ENCODE peak calls at places on chromosomes 11 and 22, in ten cellular contexts. One of them, this sample, is unnamed.

GRCh38 chr11:65505434-65506315 is 6.8 kb downstream of the MALAT1 start:
- DNase-seq in CD8-positive, alpha-beta T cell: no peak
- DNase-seq in AG04450: no peak
- DNase-seq in AG10803: peak
- DNase-seq in BE2C: no peak
- DNase-seq in body of pancreas: peak
- DNase-seq in suprapubic skin: no peak
- DNase-seq in mammary epithelial cell: no peak
- DNase-seq in ovary: peak
- DNase-seq in dorsolateral prefrontal cortex: no peak
- DNase-seq in this sample: no peak

GRCh38 chr22:50460942-50461341 is 13.9 kb downstream of the SBF1 start:
- DNase-seq in CD8-positive, alpha-beta T cell: no peak
- DNase-seq in AG04450: no peak
- DNase-seq in AG10803: no peak
- DNase-seq in BE2C: no peak
- DNase-seq in body of pancreas: no peak
- DNase-seq in suprapubic skin: no peak
- DNase-seq in mammary epithelial cell: no peak
- DNase-seq in ovary: no peak
- DNase-seq in dorsolateral prefrontal cortex: no peak
- DNase-seq in this sample: no peak

GRCh38 chr11:1832989-1833365 is 1.8 kb upstream of the SYT8 start:
- DNase-seq in CD8-positive, alpha-beta T cell: no peak
- DNase-seq in AG04450: no peak
- DNase-seq in AG10803: no peak
- DNase-seq in BE2C: no peak
- DNase-seq in body of pancreas: no peak
- DNase-seq in suprapubic skin: no peak
- DNase-seq in mammary epithelial cell: no peak
- DNase-seq in ovary: peak
- DNase-seq in dorsolateral prefrontal cortex: no peak
- DNase-seq in this sample: no peak

GRCh38 chr22:47188337-47189055 is 426.0 kb downstream of the TBC1D22A start:
- DNase-seq in CD8-positive, alpha-beta T cell: no peak
- DNase-seq in AG04450: no peak
- DNase-seq in AG10803: no peak
- DNase-seq in BE2C: no peak
- DNase-seq in body of pancreas: no peak
- DNase-seq in suprapubic skin: peak
- DNase-seq in mammary epithelial cell: no peak
- DNase-seq in ovary: no peak
- DNase-seq in dorsolateral prefrontal cortex: peak
- DNase-seq in this sample: no peak

GRCh38 chr22:16601437-16602223 is 9.0 kb upstream of the CCT8L2 start:
- DNase-seq in CD8-positive, alpha-beta T cell: no peak
- DNase-seq in AG04450: no peak
- DNase-seq in AG10803: no peak
- DNase-seq in BE2C: no peak
- DNase-seq in body of pancreas: peak
- DNase-seq in suprapubic skin: no peak
- DNase-seq in mammary epithelial cell: no peak
- DNase-seq in ovary: peak
- DNase-seq in dorsolateral prefrontal cortex: no peak
- DNase-seq in this sample: peak

GRCh38 chr11:111351374-111352081 is 27.5 kb downstream of the POU2AF1 start:
- DNase-seq in CD8-positive, alpha-beta T cell: no peak
- DNase-seq in AG04450: no peak
- DNase-seq in AG10803: no peak
- DNase-seq in BE2C: no peak
- DNase-seq in body of pancreas: no peak
- DNase-seq in suprapubic skin: no peak
- DNase-seq in mammary epithelial cell: no peak
- DNase-seq in ovary: no peak
- DNase-seq in dorsolateral prefrontal cortex: no peak
- DNase-seq in this sample: no peak

GRCh38 chr22:39381930-39382329 is 17.6 kb upstream of the TAB1 start:
- DNase-seq in CD8-positive, alpha-beta T cell: no peak
- DNase-seq in AG04450: no peak
- DNase-seq in AG10803: no peak
- DNase-seq in BE2C: no peak
- DNase-seq in body of pancreas: no peak
- DNase-seq in suprapubic skin: no peak
- DNase-seq in mammary epithelial cell: no peak
- DNase-seq in ovary: no peak
- DNase-seq in dorsolateral prefrontal cortex: no peak
- DNase-seq in this sample: no peak

GRCh38 chr22:46590334-46590733 is 29.9 kb upstream of the GRAMD4 start:
- DNase-seq in CD8-positive, alpha-beta T cell: no peak
- DNase-seq in AG04450: no peak
- DNase-seq in AG10803: no peak
- DNase-seq in BE2C: no peak
- DNase-seq in body of pancreas: no peak
- DNase-seq in suprapubic skin: no peak
- DNase-seq in mammary epithelial cell: no peak
- DNase-seq in ovary: no peak
- DNase-seq in dorsolateral prefrontal cortex: no peak
- DNase-seq in this sample: no peak

GRCh38 chr11:85132839-85133238 is 494.3 kb downstream of the DLG2 start:
- DNase-seq in CD8-positive, alpha-beta T cell: no peak
- DNase-seq in AG04450: no peak
- DNase-seq in AG10803: no peak
- DNase-seq in BE2C: no peak
- DNase-seq in body of pancreas: no peak
- DNase-seq in suprapubic skin: no peak
- DNase-seq in mammary epithelial cell: no peak
- DNase-seq in ovary: no peak
- DNase-seq in dorsolateral prefrontal cortex: peak
- DNase-seq in this sample: no peak

GRCh38 chr11:102256251-102256650 is 61.0 kb upstream of the BIRC3 start:
- DNase-seq in CD8-positive, alpha-beta T cell: no peak
- DNase-seq in AG04450: no peak
- DNase-seq in AG10803: peak
- DNase-seq in BE2C: peak
- DNase-seq in body of pancreas: no peak
- DNase-seq in suprapubic skin: no peak
- DNase-seq in mammary epithelial cell: peak
- DNase-seq in ovary: no peak
- DNase-seq in dorsolateral prefrontal cortex: no peak
- DNase-seq in this sample: peak

GRCh38 chr11:46760429-46761128 is 41.6 kb downstream of the F2 start:
- DNase-seq in CD8-positive, alpha-beta T cell: no peak
- DNase-seq in AG04450: no peak
- DNase-seq in AG10803: no peak
- DNase-seq in BE2C: no peak
- DNase-seq in body of pancreas: no peak
- DNase-seq in suprapubic skin: no peak
- DNase-seq in mammary epithelial cell: no peak
- DNase-seq in ovary: no peak
- DNase-seq in dorsolateral prefrontal cortex: no peak
- DNase-seq in this sample: no peak

GRCh38 chr11:75627879-75628668 is 40.8 kb downstream of the MAP6 start:
- DNase-seq in CD8-positive, alpha-beta T cell: no peak
- DNase-seq in AG04450: no peak
- DNase-seq in AG10803: peak
- DNase-seq in BE2C: peak
- DNase-seq in body of pancreas: no peak
- DNase-seq in suprapubic skin: no peak
- DNase-seq in mammary epithelial cell: no peak
- DNase-seq in ovary: peak
- DNase-seq in dorsolateral prefrontal cortex: no peak
- DNase-seq in this sample: no peak

GRCh38 chr11:47442514-47442913 is 6.4 kb downstream of the RAPSN start:
- DNase-seq in CD8-positive, alpha-beta T cell: no peak
- DNase-seq in AG04450: no peak
- DNase-seq in AG10803: no peak
- DNase-seq in BE2C: no peak
- DNase-seq in body of pancreas: no peak
- DNase-seq in suprapubic skin: no peak
- DNase-seq in mammary epithelial cell: no peak
- DNase-seq in ovary: no peak
- DNase-seq in dorsolateral prefrontal cortex: peak
- DNase-seq in this sample: no peak

GRCh38 chr11:83249972-83250593 is 36.1 kb downstream of the CCDC90B start:
- DNase-seq in CD8-positive, alpha-beta T cell: no peak
- DNase-seq in AG04450: peak
- DNase-seq in AG10803: peak
- DNase-seq in BE2C: peak
- DNase-seq in body of pancreas: no peak
- DNase-seq in suprapubic skin: no peak
- DNase-seq in mammary epithelial cell: peak
- DNase-seq in ovary: no peak
- DNase-seq in dorsolateral prefrontal cortex: no peak
- DNase-seq in this sample: peak

GRCh38 chr22:50178471-50178864 is 7.2 kb upstream of the TRABD start:
- DNase-seq in CD8-positive, alpha-beta T cell: no peak
- DNase-seq in AG04450: no peak
- DNase-seq in AG10803: no peak
- DNase-seq in BE2C: no peak
- DNase-seq in body of pancreas: no peak
- DNase-seq in suprapubic skin: no peak
- DNase-seq in mammary epithelial cell: no peak
- DNase-seq in ovary: no peak
- DNase-seq in dorsolateral prefrontal cortex: no peak
- DNase-seq in this sample: no peak

GRCh38 chr11:44191322-44192014 is 96.0 kb downstream of the EXT2 start:
- DNase-seq in CD8-positive, alpha-beta T cell: no peak
- DNase-seq in AG04450: no peak
- DNase-seq in AG10803: no peak
- DNase-seq in BE2C: no peak
- DNase-seq in body of pancreas: no peak
- DNase-seq in suprapubic skin: no peak
- DNase-seq in mammary epithelial cell: no peak
- DNase-seq in ovary: no peak
- DNase-seq in dorsolateral prefrontal cortex: no peak
- DNase-seq in this sample: peak
- TF ChIP-seq CTCF in CD8-positive, alpha-beta T cell: no peak
- TF ChIP-seq CTCF in AG04450: no peak
- TF ChIP-seq CTCF in AG10803: no peak
- TF ChIP-seq CTCF in BE2C: no peak
- TF ChIP-seq CTCF in body of pancreas: no peak
- TF ChIP-seq CTCF in suprapubic skin: no peak
- TF ChIP-seq CTCF in mammary epithelial cell: no peak
- TF ChIP-seq CTCF in ovary: no peak
- TF ChIP-seq CTCF in dorsolateral prefrontal cortex: no peak
- TF ChIP-seq CTCF in this sample: no peak

GRCh38 chr22:42973536-42973881 is 41.4 kb downstream of the PACSIN2 start:
- DNase-seq in CD8-positive, alpha-beta T cell: no peak
- DNase-seq in AG04450: no peak
- DNase-seq in AG10803: no peak
- DNase-seq in BE2C: no peak
- DNase-seq in body of pancreas: no peak
- DNase-seq in suprapubic skin: no peak
- DNase-seq in mammary epithelial cell: no peak
- DNase-seq in ovary: no peak
- DNase-seq in dorsolateral prefrontal cortex: no peak
- DNase-seq in this sample: no peak
- TF ChIP-seq CTCF in CD8-positive, alpha-beta T cell: no peak
- TF ChIP-seq CTCF in AG04450: no peak
- TF ChIP-seq CTCF in AG10803: no peak
- TF ChIP-seq CTCF in BE2C: no peak
- TF ChIP-seq CTCF in body of pancreas: no peak
- TF ChIP-seq CTCF in suprapubic skin: no peak
- TF ChIP-seq CTCF in mammary epithelial cell: no peak
- TF ChIP-seq CTCF in ovary: no peak
- TF ChIP-seq CTCF in dorsolateral prefrontal cortex: no peak
- TF ChIP-seq CTCF in this sample: no peak

DNA sequence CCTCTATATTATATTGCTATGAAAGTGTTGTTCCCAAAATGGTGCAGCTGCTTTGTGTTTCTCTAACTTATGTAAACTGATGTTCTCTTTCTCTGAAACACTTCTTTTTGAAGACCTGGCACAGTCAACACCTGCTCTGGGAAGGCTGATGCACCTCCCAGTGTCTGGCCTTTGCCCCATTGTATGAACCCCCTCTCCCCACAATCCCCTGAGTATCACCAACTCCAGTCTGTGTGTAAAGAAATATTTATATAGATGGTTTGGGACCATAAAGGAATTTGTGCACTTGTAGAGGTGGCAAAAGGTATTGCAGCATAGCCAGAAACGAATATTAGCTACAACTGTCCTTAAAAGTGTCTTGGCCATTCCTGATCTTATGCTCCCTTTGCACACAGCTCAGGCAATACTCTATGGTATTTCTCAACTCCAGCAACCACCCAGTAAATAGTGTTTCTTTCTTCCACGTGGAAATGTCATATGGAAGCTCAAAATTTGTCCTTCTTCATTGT is 365.2 kb upstream of the DDI1 start:
- DNase-seq in CD8-positive, alpha-beta T cell: no peak
- DNase-seq in AG04450: no peak
- DNase-seq in AG10803: no peak
- DNase-seq in BE2C: no peak
- DNase-seq in body of pancreas: no peak
- DNase-seq in suprapubic skin: no peak
- DNase-seq in mammary epithelial cell: no peak
- DNase-seq in ovary: no peak
- DNase-seq in dorsolateral prefrontal cortex: no peak
- DNase-seq in this sample: no peak
- TF ChIP-seq CTCF in CD8-positive, alpha-beta T cell: no peak
- TF ChIP-seq CTCF in AG04450: peak
- TF ChIP-seq CTCF in AG10803: peak
- TF ChIP-seq CTCF in BE2C: peak
- TF ChIP-seq CTCF in body of pancreas: no peak
- TF ChIP-seq CTCF in suprapubic skin: no peak
- TF ChIP-seq CTCF in mammary epithelial cell: no peak
- TF ChIP-seq CTCF in ovary: no peak
- TF ChIP-seq CTCF in dorsolateral prefrontal cortex: no peak
- TF ChIP-seq CTCF in this sample: peak

DNA sequence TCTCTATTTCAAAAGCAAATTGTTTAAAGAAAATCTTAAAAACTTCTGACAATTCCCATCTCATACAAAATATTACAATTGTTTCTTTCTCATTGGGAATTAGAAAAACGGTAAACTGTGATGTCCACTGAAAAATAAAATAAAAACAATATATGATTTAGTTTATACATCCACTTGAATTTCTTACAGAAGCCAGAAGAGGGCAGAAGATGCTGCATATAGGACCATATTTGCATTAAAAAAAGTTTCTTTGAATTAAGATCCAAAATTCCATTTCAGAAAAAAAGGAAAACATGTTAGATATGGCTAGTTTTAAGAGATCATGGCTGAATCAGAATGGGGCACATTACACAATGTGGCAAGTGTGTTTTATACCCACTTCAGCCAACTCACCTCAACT is 39.3 kb upstream of the LRRC4C start:
- DNase-seq in CD8-positive, alpha-beta T cell: no peak
- DNase-seq in AG04450: no peak
- DNase-seq in AG10803: no peak
- DNase-seq in BE2C: no peak
- DNase-seq in body of pancreas: no peak
- DNase-seq in suprapubic skin: no peak
- DNase-seq in mammary epithelial cell: no peak
- DNase-seq in ovary: no peak
- DNase-seq in dorsolateral prefrontal cortex: no peak
- DNase-seq in this sample: peak
- TF ChIP-seq CTCF in CD8-positive, alpha-beta T cell: no peak
- TF ChIP-seq CTCF in AG04450: no peak
- TF ChIP-seq CTCF in AG10803: peak
- TF ChIP-seq CTCF in BE2C: peak
- TF ChIP-seq CTCF in body of pancreas: no peak
- TF ChIP-seq CTCF in suprapubic skin: no peak
- TF ChIP-seq CTCF in mammary epithelial cell: peak
- TF ChIP-seq CTCF in ovary: no peak
- TF ChIP-seq CTCF in dorsolateral prefrontal cortex: peak
- TF ChIP-seq CTCF in this sample: peak